ENCODE peak calls at places on chromosome 12, in five cellular contexts. F is esophagus squamous epithelium, M is uterus, S is suprapubic skin, G is prostate gland. N is an unnamed sample.

GRCh38 chr12:2161478-2161877 is 108.7 kb downstream of the CACNA1C start:
- DNase-seq in S (peak; percentile 87), M (peak; percentile 85), F (no peak), G (peak; percentile 86), N (peak; percentile 70)

GRCh38 chr12:88362439-88362838 is 217.8 kb downstream of the KITLG start:
- DNase-seq in G (no peak), F (no peak), M (no peak), S (no peak), N (no peak)

GRCh38 chr12:74988156-74988555 is 221.5 kb downstream of the KCNC2 start:
- DNase-seq in F (no peak), G (no peak), M (no peak), S (no peak), N (no peak)

GRCh38 chr12:4767181-4767580 is 47.0 kb downstream of the GALNT8 start:
- DNase-seq in M (no peak), G (no peak), S (no peak), F (no peak), N (no peak)

GRCh38 chr12:111270773-111271172 is 98.1 kb downstream of the PHETA1 start:
- DNase-seq in F (no peak), G (no peak), S (no peak), M (no peak), N (no peak)

GRCh38 chr12:47753021-47754001 is 5.4 kb downstream of the RAPGEF3 start:
- DNase-seq in M (no peak), G (peak; percentile 91), F (no peak), S (peak; percentile 85), N (peak; percentile 95)

GRCh38 chr12:1517007-1517406 is 77.4 kb downstream of the FBXL14 start:
- DNase-seq in F (no peak), G (no peak), M (no peak), S (no peak), N (no peak)

GRCh38 chr12:54251667-54252284 is 28.1 kb downstream of the CBX5 start:
- DNase-seq in M (no peak), G (no peak), F (no peak), S (no peak), N (no peak)

GRCh38 chr12:107864235-107864634 is 89.7 kb downstream of the ASCL4 start:
- DNase-seq in S (no peak), G (no peak), F (no peak), M (no peak), N (no peak)

GRCh38 chr12:8953773-8954402 is 4.4 kb upstream of the M6PR start:
- DNase-seq in M (no peak), G (no peak), F (no peak), S (no peak), N (no peak)

GRCh38 chr12:57148469-57149308 is 1.3 kb upstream of the LRP1-AS start:
- DNase-seq in M (peak; percentile 84), F (no peak), G (no peak), S (no peak), N (peak; percentile 95)

GRCh38 chr12:19869413-19869812 is 430.1 kb downstream of the AEBP2 start:
- DNase-seq in F (no peak), G (no peak), M (no peak), S (no peak), N (no peak)

GRCh38 chr12:23204933-23205778 is 580.2 kb downstream of the ETNK1 start:
- DNase-seq in S (no peak), F (no peak), G (no peak), M (no peak), N (no peak)

GRCh38 chr12:75844049-75844448 is 187.5 kb downstream of the PHLDA1 start:
- DNase-seq in S (no peak), M (no peak), F (no peak), G (no peak), N (no peak)

GRCh38 chr12:101743724-101744472 is 4.6 kb upstream of the SYCP3 start:
- DNase-seq in M (no peak), S (no peak), G (no peak), F (peak; percentile 7), N (no peak)

GRCh38 chr12:22935090-22935489 is 310.1 kb downstream of the ETNK1 start:
- DNase-seq in S (no peak), G (no peak), F (no peak), M (no peak), N (no peak)

GRCh38 chr12:111379942-111380554 is 11.2 kb upstream of the PHETA1 start:
- DNase-seq in S (no peak), G (no peak), F (no peak), M (no peak), N (no peak)

GRCh38 chr12:30888241-30888640 is 38.3 kb upstream of the TSPAN11 start:
- DNase-seq in G (no peak), M (no peak), F (no peak), S (no peak), N (no peak)

DNA sequence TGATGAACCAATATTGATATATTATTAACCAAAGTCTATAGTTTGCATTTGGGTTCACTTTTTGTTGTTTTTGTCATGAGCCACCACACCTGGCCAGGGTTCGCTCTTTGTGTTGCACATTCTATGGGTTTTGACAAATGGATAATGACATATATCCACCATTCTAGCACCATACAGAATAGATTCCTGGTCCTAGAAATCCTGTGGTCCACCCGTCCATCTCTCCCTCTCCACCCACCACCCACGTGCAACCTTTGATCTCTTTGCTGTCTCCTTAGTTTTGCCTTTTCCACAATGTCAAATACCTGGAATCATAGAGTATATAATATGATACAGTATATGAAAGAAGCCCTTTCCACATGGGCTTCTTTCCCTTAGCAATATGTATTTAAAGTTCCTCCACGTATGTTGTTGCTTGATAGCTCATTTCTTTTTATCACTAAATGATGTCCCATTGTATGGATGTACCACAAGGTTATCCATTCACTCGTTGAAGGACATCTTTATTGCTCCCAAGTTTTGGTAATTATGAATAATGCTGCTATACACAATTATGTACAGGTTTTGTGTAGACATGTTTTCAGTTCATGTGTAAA is 7.4 kb downstream of the RPL6 start:
- DNase-seq in F (no peak), S (no peak), G (no peak), M (no peak), N (no peak)
- TF ChIP-seq POLR2A in F (no peak), S (no peak), G (no peak), M (no peak), N (no peak)

GRCh38 chr12:95473440-95473946 is 459 bp upstream of the METAP2 start:
- DNase-seq in M (peak; percentile 25), F (no peak), S (no peak), G (peak; percentile 72), N (peak; percentile 45)

GRCh38 chr12:95470300-95470699 is 3.7 kb upstream of the METAP2 start:
- DNase-seq in S (no peak), F (no peak), G (peak; percentile 10), M (no peak), N (no peak)

GRCh38 chr12:95473947-95474817 is at the start of gene METAP2:
- DNase-seq in F (peak; percentile 75), G (peak; percentile 97), S (peak; percentile 97), M (peak; percentile 94), N (peak; percentile 96)
- TF ChIP-seq POLR2A in F (peak; percentile 94), G (peak; percentile 77), S (peak; percentile 53), M (peak; percentile 53), N (peak; percentile 26)

DNA sequence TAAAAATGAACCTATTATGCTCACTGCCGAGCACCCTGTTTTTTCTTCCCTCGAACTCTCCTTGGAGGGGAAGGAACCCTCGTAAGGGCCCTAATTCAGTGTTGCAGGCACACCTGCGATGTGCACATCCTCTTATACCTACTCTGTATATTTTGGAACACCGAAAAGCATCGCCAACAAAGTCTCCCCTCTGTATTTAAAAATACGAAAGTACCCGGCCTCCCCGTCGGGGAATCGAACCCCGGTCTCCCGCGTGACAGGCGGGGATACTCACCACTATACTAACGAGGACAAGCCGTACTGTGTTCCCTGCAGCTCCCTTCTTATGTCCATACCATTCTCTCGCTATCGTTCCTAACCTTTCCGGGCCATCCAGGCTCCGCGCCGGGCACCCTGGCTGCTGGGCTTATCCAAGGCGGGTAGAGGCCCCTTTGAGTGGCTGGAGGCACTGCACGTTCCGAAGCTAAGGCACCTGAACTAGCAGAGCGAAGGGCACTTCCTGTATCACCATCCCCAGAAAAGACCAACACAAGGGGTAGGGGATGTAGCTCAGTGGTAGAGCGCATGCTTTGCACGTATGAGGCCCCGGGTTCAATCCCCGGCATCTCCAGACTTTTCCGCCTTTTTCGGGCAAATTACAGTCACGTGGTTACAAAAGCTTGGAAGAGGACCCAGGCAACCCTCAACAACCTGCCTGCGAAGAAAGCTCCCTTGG is 25.1 kb upstream of the UBC start:
- DNase-seq in G (peak; percentile 77), F (no peak), M (peak; percentile 93), S (peak; percentile 90), N (peak; percentile 98)
- TF ChIP-seq POLR2A in G (no peak), F (no peak), M (peak; percentile 36), S (no peak), N (no peak)

GRCh38 chr12:24948816-24949722 is at the start of gene BCAT1:
- DNase-seq in G (peak; percentile 20), S (peak; percentile 89), M (peak; percentile 74), F (no peak), N (peak; percentile 28)
- TF ChIP-seq POLR2A in G (no peak), S (no peak), M (no peak), F (no peak), N (no peak)

N was measured in lower leg skin.